ENCODE peak calls at places on chromosomes 6 and 20, in ten cellular contexts. One of them, this sample, is unnamed.

GRCh38 chr20:61902213-61902869 is 163.3 kb downstream of the TAF4 start:
- DNase-seq in CD8-positive, alpha-beta memory T cell: no peak
- DNase-seq in NCI-H1105 treated with DMSO at 0.1 percent for 48 hours: no peak
- DNase-seq in GOT3: no peak
- DNase-seq in NCI-H1694: no peak
- DNase-seq in NCI-H1417: no peak
- DNase-seq in astrocyte of the spinal cord: no peak
- DNase-seq in small intestine: no peak
- DNase-seq in Daoy: no peak
- DNase-seq in HT1080: no peak
- DNase-seq in this sample: no peak

GRCh38 chr6:2579789-2580570 is 170.7 kb downstream of the MYLK4 start:
- DNase-seq in CD8-positive, alpha-beta memory T cell: no peak
- DNase-seq in NCI-H1105 treated with DMSO at 0.1 percent for 48 hours: no peak
- DNase-seq in GOT3: no peak
- DNase-seq in NCI-H1694: no peak
- DNase-seq in NCI-H1417: no peak
- DNase-seq in astrocyte of the spinal cord: no peak
- DNase-seq in small intestine: no peak
- DNase-seq in Daoy: no peak
- DNase-seq in HT1080: no peak
- DNase-seq in this sample: no peak

GRCh38 chr6:133945158-133945557 is 7.9 kb upstream of the TBPL1 start:
- DNase-seq in CD8-positive, alpha-beta memory T cell: no peak
- DNase-seq in NCI-H1105 treated with DMSO at 0.1 percent for 48 hours: no peak
- DNase-seq in GOT3: no peak
- DNase-seq in NCI-H1694: no peak
- DNase-seq in NCI-H1417: no peak
- DNase-seq in astrocyte of the spinal cord: no peak
- DNase-seq in small intestine: no peak
- DNase-seq in Daoy: no peak
- DNase-seq in HT1080: peak
- DNase-seq in this sample: peak

GRCh38 chr20:16803965-16804792 is 56.0 kb downstream of the OTOR start:
- DNase-seq in CD8-positive, alpha-beta memory T cell: peak
- DNase-seq in NCI-H1105 treated with DMSO at 0.1 percent for 48 hours: peak
- DNase-seq in GOT3: peak
- DNase-seq in NCI-H1694: peak
- DNase-seq in NCI-H1417: peak
- DNase-seq in astrocyte of the spinal cord: peak
- DNase-seq in small intestine: peak
- DNase-seq in Daoy: peak
- DNase-seq in HT1080: peak
- DNase-seq in this sample: peak

GRCh38 chr6:5112065-5112799 is 27.1 kb downstream of the PPP1R3G start:
- DNase-seq in CD8-positive, alpha-beta memory T cell: no peak
- DNase-seq in NCI-H1105 treated with DMSO at 0.1 percent for 48 hours: no peak
- DNase-seq in GOT3: no peak
- DNase-seq in NCI-H1694: no peak
- DNase-seq in NCI-H1417: no peak
- DNase-seq in astrocyte of the spinal cord: peak
- DNase-seq in small intestine: no peak
- DNase-seq in Daoy: peak
- DNase-seq in HT1080: peak
- DNase-seq in this sample: peak

GRCh38 chr6:7108964-7109836 is 1.4 kb downstream of the RREB1 start:
- DNase-seq in CD8-positive, alpha-beta memory T cell: peak
- DNase-seq in NCI-H1105 treated with DMSO at 0.1 percent for 48 hours: no peak
- DNase-seq in GOT3: no peak
- DNase-seq in NCI-H1694: peak
- DNase-seq in NCI-H1417: peak
- DNase-seq in astrocyte of the spinal cord: peak
- DNase-seq in small intestine: peak
- DNase-seq in Daoy: peak
- DNase-seq in HT1080: peak
- DNase-seq in this sample: peak

GRCh38 chr20:4728121-4728520 is 6.4 kb downstream of the PRND start:
- DNase-seq in CD8-positive, alpha-beta memory T cell: no peak
- DNase-seq in NCI-H1105 treated with DMSO at 0.1 percent for 48 hours: no peak
- DNase-seq in GOT3: no peak
- DNase-seq in NCI-H1694: no peak
- DNase-seq in NCI-H1417: no peak
- DNase-seq in astrocyte of the spinal cord: no peak
- DNase-seq in small intestine: no peak
- DNase-seq in Daoy: no peak
- DNase-seq in HT1080: no peak
- DNase-seq in this sample: no peak

GRCh38 chr20:48531505-48531904 is 296.3 kb downstream of the PREX1 start:
- DNase-seq in CD8-positive, alpha-beta memory T cell: no peak
- DNase-seq in NCI-H1105 treated with DMSO at 0.1 percent for 48 hours: no peak
- DNase-seq in GOT3: no peak
- DNase-seq in NCI-H1694: no peak
- DNase-seq in NCI-H1417: no peak
- DNase-seq in astrocyte of the spinal cord: no peak
- DNase-seq in small intestine: no peak
- DNase-seq in Daoy: no peak
- DNase-seq in HT1080: no peak
- DNase-seq in this sample: no peak

GRCh38 chr6:159742165-159742564 is 14.9 kb downstream of the WTAP start:
- DNase-seq in CD8-positive, alpha-beta memory T cell: no peak
- DNase-seq in NCI-H1105 treated with DMSO at 0.1 percent for 48 hours: no peak
- DNase-seq in GOT3: no peak
- DNase-seq in NCI-H1694: no peak
- DNase-seq in NCI-H1417: no peak
- DNase-seq in astrocyte of the spinal cord: no peak
- DNase-seq in small intestine: no peak
- DNase-seq in Daoy: no peak
- DNase-seq in HT1080: no peak
- DNase-seq in this sample: no peak

GRCh38 chr20:17721802-17722486 is 22.2 kb downstream of the BANF2 start:
- DNase-seq in CD8-positive, alpha-beta memory T cell: no peak
- DNase-seq in NCI-H1105 treated with DMSO at 0.1 percent for 48 hours: no peak
- DNase-seq in GOT3: no peak
- DNase-seq in NCI-H1694: no peak
- DNase-seq in NCI-H1417: no peak
- DNase-seq in astrocyte of the spinal cord: no peak
- DNase-seq in small intestine: peak
- DNase-seq in Daoy: no peak
- DNase-seq in HT1080: no peak
- DNase-seq in this sample: no peak

GRCh38 chr6:54860739-54861138 is 14.2 kb downstream of the FAM83B start:
- DNase-seq in CD8-positive, alpha-beta memory T cell: no peak
- DNase-seq in NCI-H1105 treated with DMSO at 0.1 percent for 48 hours: no peak
- DNase-seq in GOT3: no peak
- DNase-seq in NCI-H1694: no peak
- DNase-seq in NCI-H1417: no peak
- DNase-seq in astrocyte of the spinal cord: peak
- DNase-seq in small intestine: no peak
- DNase-seq in Daoy: peak
- DNase-seq in HT1080: peak
- DNase-seq in this sample: no peak

GRCh38 chr6:93341900-93342613 is 77.3 kb downstream of the EPHA7 start:
- DNase-seq in CD8-positive, alpha-beta memory T cell: no peak
- DNase-seq in NCI-H1105 treated with DMSO at 0.1 percent for 48 hours: peak
- DNase-seq in GOT3: no peak
- DNase-seq in NCI-H1694: no peak
- DNase-seq in NCI-H1417: peak
- DNase-seq in astrocyte of the spinal cord: no peak
- DNase-seq in small intestine: peak
- DNase-seq in Daoy: no peak
- DNase-seq in HT1080: no peak
- DNase-seq in this sample: peak

GRCh38 chr6:90393232-90393884 is 96.7 kb upstream of the BACH2 start:
- DNase-seq in CD8-positive, alpha-beta memory T cell: peak
- DNase-seq in NCI-H1105 treated with DMSO at 0.1 percent for 48 hours: peak
- DNase-seq in GOT3: no peak
- DNase-seq in NCI-H1694: peak
- DNase-seq in NCI-H1417: peak
- DNase-seq in astrocyte of the spinal cord: peak
- DNase-seq in small intestine: peak
- DNase-seq in Daoy: peak
- DNase-seq in HT1080: peak
- DNase-seq in this sample: peak

GRCh38 chr6:41668968-41669367 is 30.7 kb downstream of the MDFI start:
- DNase-seq in CD8-positive, alpha-beta memory T cell: no peak
- DNase-seq in NCI-H1105 treated with DMSO at 0.1 percent for 48 hours: no peak
- DNase-seq in GOT3: no peak
- DNase-seq in NCI-H1694: no peak
- DNase-seq in NCI-H1417: no peak
- DNase-seq in astrocyte of the spinal cord: no peak
- DNase-seq in small intestine: no peak
- DNase-seq in Daoy: no peak
- DNase-seq in HT1080: no peak
- DNase-seq in this sample: no peak

GRCh38 chr6:159759645-159760044 is 2.2 kb upstream of the ACAT2 start:
- DNase-seq in CD8-positive, alpha-beta memory T cell: no peak
- DNase-seq in NCI-H1105 treated with DMSO at 0.1 percent for 48 hours: no peak
- DNase-seq in GOT3: no peak
- DNase-seq in NCI-H1694: no peak
- DNase-seq in NCI-H1417: no peak
- DNase-seq in astrocyte of the spinal cord: no peak
- DNase-seq in small intestine: no peak
- DNase-seq in Daoy: no peak
- DNase-seq in HT1080: no peak
- DNase-seq in this sample: no peak

GRCh38 chr20:38117635-38118034 is 47.4 kb downstream of the TGM2 start:
- DNase-seq in CD8-positive, alpha-beta memory T cell: no peak
- DNase-seq in NCI-H1105 treated with DMSO at 0.1 percent for 48 hours: no peak
- DNase-seq in GOT3: no peak
- DNase-seq in NCI-H1694: no peak
- DNase-seq in NCI-H1417: no peak
- DNase-seq in astrocyte of the spinal cord: peak
- DNase-seq in small intestine: no peak
- DNase-seq in Daoy: peak
- DNase-seq in HT1080: peak
- DNase-seq in this sample: no peak

GRCh38 chr6:129662406-129662766 is 47.6 kb downstream of the ARHGAP18 start:
- DNase-seq in CD8-positive, alpha-beta memory T cell: no peak
- DNase-seq in NCI-H1105 treated with DMSO at 0.1 percent for 48 hours: no peak
- DNase-seq in GOT3: no peak
- DNase-seq in NCI-H1694: no peak
- DNase-seq in NCI-H1417: no peak
- DNase-seq in astrocyte of the spinal cord: no peak
- DNase-seq in small intestine: no peak
- DNase-seq in Daoy: no peak
- DNase-seq in HT1080: no peak
- DNase-seq in this sample: no peak

GRCh38 chr6:135637701-135638100 is 140.2 kb upstream of the AHI1 start:
- DNase-seq in CD8-positive, alpha-beta memory T cell: no peak
- DNase-seq in NCI-H1105 treated with DMSO at 0.1 percent for 48 hours: no peak
- DNase-seq in GOT3: no peak
- DNase-seq in NCI-H1694: no peak
- DNase-seq in NCI-H1417: no peak
- DNase-seq in astrocyte of the spinal cord: no peak
- DNase-seq in small intestine: no peak
- DNase-seq in Daoy: no peak
- DNase-seq in HT1080: no peak
- DNase-seq in this sample: no peak

GRCh38 chr6:145423936-145424335 is 311.4 kb downstream of the EPM2A start:
- DNase-seq in CD8-positive, alpha-beta memory T cell: no peak
- DNase-seq in NCI-H1105 treated with DMSO at 0.1 percent for 48 hours: no peak
- DNase-seq in GOT3: no peak
- DNase-seq in NCI-H1694: no peak
- DNase-seq in NCI-H1417: no peak
- DNase-seq in astrocyte of the spinal cord: no peak
- DNase-seq in small intestine: no peak
- DNase-seq in Daoy: no peak
- DNase-seq in HT1080: no peak
- DNase-seq in this sample: no peak

GRCh38 chr20:52497731-52498130 is 306.2 kb upstream of the ZFP64 start:
- DNase-seq in CD8-positive, alpha-beta memory T cell: no peak
- DNase-seq in NCI-H1105 treated with DMSO at 0.1 percent for 48 hours: no peak
- DNase-seq in GOT3: no peak
- DNase-seq in NCI-H1694: no peak
- DNase-seq in NCI-H1417: no peak
- DNase-seq in astrocyte of the spinal cord: peak
- DNase-seq in small intestine: no peak
- DNase-seq in Daoy: no peak
- DNase-seq in HT1080: peak
- DNase-seq in this sample: no peak

GRCh38 chr6:117781550-117781949 is 106.3 kb downstream of the NUS1 start:
- DNase-seq in CD8-positive, alpha-beta memory T cell: no peak
- DNase-seq in NCI-H1105 treated with DMSO at 0.1 percent for 48 hours: no peak
- DNase-seq in GOT3: no peak
- DNase-seq in NCI-H1694: no peak
- DNase-seq in NCI-H1417: no peak
- DNase-seq in astrocyte of the spinal cord: no peak
- DNase-seq in small intestine: no peak
- DNase-seq in Daoy: no peak
- DNase-seq in HT1080: no peak
- DNase-seq in this sample: no peak

GRCh38 chr6:161233986-161234620 is 39.8 kb downstream of the AGPAT4 start:
- DNase-seq in CD8-positive, alpha-beta memory T cell: no peak
- DNase-seq in NCI-H1105 treated with DMSO at 0.1 percent for 48 hours: no peak
- DNase-seq in GOT3: peak
- DNase-seq in NCI-H1694: no peak
- DNase-seq in NCI-H1417: no peak
- DNase-seq in astrocyte of the spinal cord: peak
- DNase-seq in small intestine: no peak
- DNase-seq in Daoy: peak
- DNase-seq in HT1080: peak
- DNase-seq in this sample: no peak

GRCh38 chr6:109038837-109039398 is 55.7 kb downstream of the SESN1 start:
- DNase-seq in CD8-positive, alpha-beta memory T cell: no peak
- DNase-seq in NCI-H1105 treated with DMSO at 0.1 percent for 48 hours: no peak
- DNase-seq in GOT3: no peak
- DNase-seq in NCI-H1694: no peak
- DNase-seq in NCI-H1417: no peak
- DNase-seq in astrocyte of the spinal cord: no peak
- DNase-seq in small intestine: no peak
- DNase-seq in Daoy: no peak
- DNase-seq in HT1080: no peak
- DNase-seq in this sample: no peak

GRCh38 chr6:74073429-74073828 is 377.4 kb downstream of the CD109 start:
- DNase-seq in CD8-positive, alpha-beta memory T cell: no peak
- DNase-seq in NCI-H1105 treated with DMSO at 0.1 percent for 48 hours: no peak
- DNase-seq in GOT3: no peak
- DNase-seq in NCI-H1694: no peak
- DNase-seq in NCI-H1417: no peak
- DNase-seq in astrocyte of the spinal cord: peak
- DNase-seq in small intestine: no peak
- DNase-seq in Daoy: no peak
- DNase-seq in HT1080: peak
- DNase-seq in this sample: no peak

GRCh38 chr6:94468830-94469229 is 1049.5 kb upstream of the EPHA7 start:
- DNase-seq in CD8-positive, alpha-beta memory T cell: no peak
- DNase-seq in NCI-H1105 treated with DMSO at 0.1 percent for 48 hours: no peak
- DNase-seq in GOT3: no peak
- DNase-seq in NCI-H1694: no peak
- DNase-seq in NCI-H1417: no peak
- DNase-seq in astrocyte of the spinal cord: no peak
- DNase-seq in small intestine: no peak
- DNase-seq in Daoy: no peak
- DNase-seq in HT1080: peak
- DNase-seq in this sample: no peak

This sample was measured in left kidney.